ENCODE peak calls at places on chromosomes 5 and 9, in seven cellular contexts. F is HepG2, V is MM.1S, B is H9, C is neural progenitor cell, Q is IMR-90, I is H1. H is an unnamed sample. For H4K20me1, the result is how much of the 10 kb centered on the place peaks cover.

GRCh38 chr5:170006016-170006415 is 25.7 kb upstream of the INSYN2B start:
- DNase-seq in Q (no peak), F (no peak), B (no peak), V (no peak), I (no peak), C (peak), H (no peak)

GRCh38 chr5:75049581-75050274 is 2.6 kb downstream of the GCNT4 start:
- DNase-seq in B (peak), V (peak), I (peak), F (peak), C (peak), Q (peak), H (peak)

GRCh38 chr9:112945620-112946208 is 55.0 kb upstream of the SLC46A2 start:
- DNase-seq in V (no peak), I (peak), F (peak), C (peak), B (peak), Q (no peak), H (no peak)

GRCh38 chr5:131810510-131811249 is 13.9 kb upstream of the FNIP1 start:
- DNase-seq in C (peak), F (peak), Q (peak), I (no peak), V (peak), B (no peak), H (no peak)

GRCh38 chr5:116573279-116573616 is 1.4 kb downstream of the SEMA6A start:
- DNase-seq in F (no peak), B (no peak), C (peak), Q (no peak), V (no peak), I (peak), H (no peak)

GRCh38 chr5:143985832-143986485 is 174.0 kb downstream of the HMHB1 start:
- DNase-seq in V (no peak), I (no peak), C (no peak), B (no peak), F (no peak), Q (peak), H (peak)

GRCh38 chr5:36523450-36523849 is 83.0 kb upstream of the SLC1A3 start:
- DNase-seq in F (no peak), V (no peak), C (no peak), I (no peak), B (no peak), Q (no peak), H (no peak)

GRCh38 chr9:109014267-109015025 is 1.1 kb upstream of the CTNNAL1 start:
- DNase-seq in F (no peak), I (no peak), Q (peak), B (no peak), C (peak), V (no peak), H (no peak)

GRCh38 chr5:167049771-167050567 is 1241.5 kb upstream of the WWC1 start:
- DNase-seq in V (no peak), F (no peak), C (no peak), I (no peak), Q (no peak), B (peak), H (no peak)

GRCh38 chr9:87310827-87311564 is 186.7 kb upstream of the DAPK1 start:
- DNase-seq in B (no peak), V (no peak), F (no peak), I (no peak), Q (no peak), C (no peak), H (no peak)

GRCh38 chr9:91790912-91791311 is 159.1 kb downstream of the ROR2 start:
- DNase-seq in C (no peak), I (no peak), F (no peak), V (no peak), B (no peak), Q (peak), H (no peak)

GRCh38 chr5:124621279-124621678 is 125.2 kb downstream of the ZNF608 start:
- DNase-seq in I (no peak), C (no peak), B (no peak), F (no peak), Q (no peak), V (no peak), H (no peak)

GRCh38 chr5:176429972-176430371 is 13.6 kb upstream of the CLTB start:
- DNase-seq in F (peak), Q (no peak), V (no peak), I (no peak), B (no peak), C (no peak), H (no peak)

GRCh38 chr9:127523312-127523851 is 72.1 kb downstream of the LRSAM1 start:
- DNase-seq in C (no peak), B (no peak), F (no peak), I (peak), V (no peak), Q (peak), H (no peak)

GRCh38 chr5:173498286-173498685 is 118.2 kb downstream of the BOD1 start:
- DNase-seq in I (peak), V (no peak), C (no peak), F (no peak), Q (peak), B (no peak), H (no peak)

GRCh38 chr5:143874312-143874711 is 62.4 kb downstream of the HMHB1 start:
- DNase-seq in I (no peak), C (no peak), B (no peak), V (peak), Q (peak), F (no peak), H (no peak)

GRCh38 chr9:6567140-6567591 is 78.4 kb downstream of the GLDC start:
- DNase-seq in B (no peak), Q (peak), V (no peak), C (no peak), F (no peak), I (no peak), H (peak)

GRCh38 chr5:61624966-61625681 is 293.1 kb downstream of the ZSWIM6 start:
- DNase-seq in I (no peak), V (no peak), F (no peak), C (no peak), B (no peak), Q (no peak), H (no peak)

GRCh38 chr5:61625682-61626620 is 293.9 kb downstream of the ZSWIM6 start:
- DNase-seq in F (no peak), B (peak), C (peak), Q (peak), I (peak), V (peak), H (no peak)

GRCh38 chr5:61624553-61624952 is 292.5 kb downstream of the ZSWIM6 start:
- DNase-seq in Q (no peak), V (no peak), B (no peak), C (no peak), I (no peak), F (no peak), H (no peak)

GRCh38 chr5:61623401-61624069 is 291.5 kb downstream of the ZSWIM6 start:
- DNase-seq in Q (no peak), F (peak), B (peak), I (no peak), V (no peak), C (peak), H (no peak)

DNA sequence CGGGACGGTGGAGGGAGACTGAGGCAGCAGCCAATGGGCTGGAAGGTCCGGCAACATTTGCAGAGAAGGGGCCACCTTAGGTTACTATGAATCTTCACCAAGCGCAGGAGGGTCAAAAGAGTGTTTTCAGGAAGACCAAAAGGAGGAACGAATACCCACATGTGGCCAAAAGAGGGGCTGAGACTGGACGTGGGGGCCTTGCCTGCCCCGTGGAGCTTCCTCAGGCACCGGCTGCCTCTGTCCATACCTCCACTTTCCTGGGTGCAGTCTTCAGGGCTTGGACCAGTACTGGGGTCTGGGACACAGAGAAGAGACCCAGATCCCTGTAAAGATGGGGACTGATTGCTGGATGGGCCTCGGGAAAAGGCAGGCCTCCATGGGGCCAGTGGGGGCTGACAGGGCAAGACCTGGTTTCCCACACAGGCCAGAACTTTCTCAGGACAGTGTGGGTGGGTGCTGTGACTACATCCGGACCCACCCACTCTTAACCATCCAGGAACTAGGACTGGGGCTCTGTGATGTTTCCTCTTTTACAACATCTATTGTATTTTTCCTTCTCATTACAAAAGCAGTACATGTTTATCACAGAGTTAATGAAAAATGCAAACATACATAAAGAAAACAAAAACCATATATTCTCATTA is 294.7 kb downstream of the ZSWIM6 start:
- DNase-seq in F (no peak), C (no peak), B (no peak), Q (no peak), I (no peak), V (no peak), H (no peak)
- H2AFZ ChIP-seq in F (no peak), C (peak), B (no peak), Q (peak), I (peak), V (no peak), H (no peak)

GRCh38 chr5:16588434-16589214 is 28.2 kb downstream of the RETREG1 start:
- DNase-seq in V (no peak), F (peak), Q (no peak), B (no peak), I (no peak), C (no peak), H (no peak)

GRCh38 chr5:16582081-16582480 is 34.7 kb downstream of the RETREG1 start:
- DNase-seq in Q (no peak), B (no peak), I (no peak), F (no peak), C (no peak), V (no peak), H (no peak)

GRCh38 chr5:16589658-16590057 is 27.1 kb downstream of the RETREG1 start:
- DNase-seq in V (no peak), B (no peak), Q (no peak), F (no peak), C (no peak), I (no peak), H (no peak)

GRCh38 chr5:16580382-16580781 is 36.4 kb downstream of the RETREG1 start:
- DNase-seq in C (no peak), V (no peak), Q (no peak), F (no peak), I (no peak), B (no peak), H (no peak)

DNA sequence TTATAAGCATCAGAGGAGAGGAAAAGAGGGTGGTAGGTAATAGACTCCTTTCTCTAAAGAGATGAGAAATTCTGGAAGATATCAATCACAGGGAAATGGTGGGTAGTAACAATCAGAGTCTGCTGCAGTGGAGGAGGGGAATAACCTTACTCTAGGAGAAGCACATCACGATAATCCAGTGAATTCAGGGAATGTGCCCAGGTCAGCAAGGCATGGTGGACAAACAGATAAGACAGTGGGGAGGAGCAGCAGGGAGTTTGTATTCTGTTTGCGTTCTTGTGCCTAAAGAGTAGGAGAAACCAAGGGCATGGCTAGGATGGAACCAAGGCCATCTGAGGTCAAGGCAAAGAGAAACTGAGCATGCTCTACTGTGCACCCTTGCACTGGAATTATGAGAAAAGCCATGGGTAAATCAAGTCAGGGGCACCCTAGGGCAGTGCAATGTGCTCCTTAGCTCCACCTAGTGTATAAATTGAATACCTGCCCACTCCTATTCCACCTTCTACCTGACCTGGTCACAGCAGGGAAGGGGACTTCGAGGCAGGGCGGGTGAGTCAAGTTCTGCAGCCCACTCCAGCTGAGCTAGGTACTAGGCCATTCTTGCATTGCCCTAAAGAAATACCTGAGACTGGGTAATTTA is 31.6 kb downstream of the RETREG1 start:
- DNase-seq in I (no peak), F (no peak), V (no peak), B (no peak), C (no peak), Q (no peak), H (no peak)
- H4K20me1 ChIP-seq in I (under half), F (under half), V (under half), B (under half), C (under half), Q (under half), H (under half)

GRCh38 chr9:137724114-137724445 is 105.3 kb downstream of the EHMT1 start:
- DNase-seq in B (peak), F (no peak), Q (peak), V (no peak), C (peak), I (no peak), H (no peak)
- H3K27ac ChIP-seq in B (no peak), F (no peak), Q (no peak), V (no peak), C (peak), I (no peak), H (no peak)

GRCh38 chr5:72815580-72816296 is 723 bp upstream of the TNPO1 start:
- DNase-seq in C (no peak), F (no peak), B (no peak), Q (no peak), I (no peak), V (peak), H (no peak)

GRCh38 chr5:72817076-72817476 is 615 bp downstream of the TNPO1 start:
- DNase-seq in Q (peak), B (peak), F (peak), V (peak), C (no peak), I (no peak), H (no peak)

GRCh38 chr5:72814104-72814503 is 2.4 kb upstream of the TNPO1 start:
- DNase-seq in C (no peak), B (no peak), I (no peak), Q (no peak), F (no peak), V (no peak), H (no peak)

GRCh38 chr5:72816297-72817075 is at the start of gene TNPO1:
- DNase-seq in V (peak), B (peak), Q (peak), F (peak), C (peak), I (peak), H (peak)

DNA sequence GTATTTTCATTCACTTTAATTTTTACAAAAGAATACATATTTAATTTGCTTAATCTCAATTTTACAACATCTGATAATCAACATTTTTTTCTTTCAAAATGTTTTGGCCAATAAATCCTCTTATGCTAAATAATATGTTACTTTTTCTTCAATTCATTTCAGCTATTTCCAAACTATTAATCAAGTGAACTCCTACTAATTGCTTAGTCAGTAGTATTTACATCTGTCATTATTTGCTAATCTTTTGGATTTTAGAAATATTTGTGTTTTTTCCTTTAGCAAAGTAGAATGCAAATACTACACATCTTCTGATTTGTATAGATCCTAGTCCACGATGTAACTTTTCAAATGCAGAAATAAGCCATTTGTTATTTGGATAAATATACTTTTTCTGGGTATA is 1.6 kb upstream of the TNPO1 start:
- DNase-seq in C (no peak), I (no peak), B (no peak), Q (no peak), F (no peak), V (no peak), H (no peak)
- H2AFZ ChIP-seq in C (no peak), I (no peak), B (no peak), Q (no peak), F (no peak), V (no peak), H (no peak)

GRCh38 chr9:133369923-133370322 is 5.9 kb downstream of the SURF4 start:
- DNase-seq in F (no peak), Q (no peak), I (no peak), B (no peak), V (no peak), C (no peak), H (no peak)

GRCh38 chr9:133370680-133371079 is 5.2 kb downstream of the SURF4 start:
- DNase-seq in B (no peak), F (no peak), Q (no peak), V (no peak), C (no peak), I (no peak), H (no peak)

GRCh38 chr9:133372144-133372543 is 3.7 kb downstream of the SURF4 start:
- DNase-seq in C (no peak), Q (no peak), V (no peak), F (no peak), I (no peak), B (no peak), H (no peak)

GRCh38 chr9:133369419-133369818 is 6.4 kb downstream of the SURF4 start:
- DNase-seq in V (no peak), C (no peak), F (no peak), B (no peak), I (no peak), Q (no peak), H (no peak)

DNA sequence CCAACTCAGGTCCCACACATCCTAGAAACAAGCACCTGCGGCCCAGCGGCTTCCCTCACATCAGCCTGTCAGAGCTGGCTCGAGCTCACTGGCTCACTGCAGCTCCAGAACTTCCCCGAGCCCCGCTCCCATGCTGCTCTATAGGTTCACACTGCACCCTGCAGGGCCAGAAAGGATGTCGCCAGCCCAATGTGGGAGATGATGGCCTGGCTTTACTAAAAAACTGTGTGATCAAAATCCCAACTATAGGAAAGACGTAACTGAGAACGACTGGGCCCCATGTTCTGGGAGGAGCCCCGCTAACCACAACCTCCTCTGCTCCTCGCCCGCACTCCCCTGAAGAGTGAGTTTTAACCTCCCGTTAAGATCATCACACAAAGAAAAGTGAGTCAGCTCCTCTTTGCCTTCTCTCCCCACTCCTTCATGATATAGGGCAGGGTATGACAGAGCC is 4.6 kb downstream of the SURF4 start:
- DNase-seq in B (no peak), F (no peak), V (no peak), Q (no peak), I (no peak), C (no peak), H (no peak)
- H4K20me1 ChIP-seq in B (under half), F (half or more), V (under half), Q (half or more), I (under half), C (half or more), H (half or more)

GRCh38 chr5:58499951-58500350 is 8.7 kb downstream of the GAPT start:
- DNase-seq in V (no peak), I (no peak), B (no peak), F (no peak), Q (no peak), C (no peak), H (no peak)
- H3K27ac ChIP-seq in V (no peak), I (no peak), B (no peak), F (no peak), Q (no peak), C (no peak), H (no peak)